ENCODE peak calls at places on chromosome 21, in four cellular contexts. V is ovary, D is PC-3, R is AG10803. N is an unnamed sample.
A peak's percentile ranks its signal among the peaks of the same experiment; 100 is the strongest.

GRCh38 chr21:38054334-38054733 is 138.1 kb upstream of the KCNJ6 start:
- DNase-seq in R (no peak), V (no peak), D (no peak), N (no peak)

GRCh38 chr21:45787371-45787770 is 143.8 kb downstream of the PCBP3 start:
- DNase-seq in V (no peak), D (no peak), R (no peak), N (no peak)

GRCh38 chr21:42781150-42781980 is 98.0 kb downstream of the WDR4 start:
- DNase-seq in V (peak; percentile 68), R (no peak), D (peak; percentile 36), N (peak; percentile 21)

GRCh38 chr21:38139380-38140168 is 117.2 kb upstream of the KCNJ15 start:
- DNase-seq in R (peak; percentile 37), D (peak; percentile 95), V (no peak), N (peak; percentile 97)

GRCh38 chr21:17185685-17186084 is 327.2 kb upstream of the CXADR start:
- DNase-seq in R (no peak), D (no peak), V (no peak), N (no peak)

GRCh38 chr21:37368536-37369279 is 2.1 kb downstream of the DYRK1A start:
- DNase-seq in V (no peak), R (peak; percentile 40), D (peak; percentile 68), N (no peak)

GRCh38 chr21:44255519-44255981 is 6.1 kb downstream of the DNMT3L start:
- DNase-seq in D (no peak), V (no peak), R (peak; percentile 19), N (peak; percentile 16)

GRCh38 chr21:27648560-27648959 is 681.7 kb upstream of the ADAMTS5 start:
- DNase-seq in D (peak; percentile 65), R (peak; percentile 84), V (no peak), N (peak; percentile 88)

GRCh38 chr21:32329776-32330175 is 31.1 kb downstream of the MRAP start:
- DNase-seq in V (no peak), D (peak; percentile 24), R (no peak), N (no peak)

GRCh38 chr21:45327458-45328197 is 39.9 kb upstream of the POFUT2 start:
- DNase-seq in R (no peak), V (peak; percentile 45), D (no peak), N (no peak)

GRCh38 chr21:46424621-46425020 is 34.1 kb upstream of the DIP2A start:
- DNase-seq in V (no peak), D (no peak), R (no peak), N (no peak)

GRCh38 chr21:25582164-25582563 is 25.1 kb downstream of the MRPL39 start:
- DNase-seq in D (no peak), R (no peak), V (no peak), N (no peak)

GRCh38 chr21:45405271-45405818 is 380 bp downstream of the COL18A1 start:
- DNase-seq in V (peak; percentile 84), R (no peak), D (peak; percentile 52), N (peak; percentile 57)

GRCh38 chr21:42424848-42425602 is 21.3 kb downstream of the UBASH3A start:
- DNase-seq in R (no peak), V (no peak), D (no peak), N (no peak)

GRCh38 chr21:39367783-39368182 is 18.9 kb upstream of the HMGN1 start:
- DNase-seq in V (no peak), D (no peak), R (no peak), N (no peak)

GRCh38 chr21:39377444-39378050 is 28.7 kb upstream of the HMGN1 start:
- DNase-seq in R (no peak), V (no peak), D (peak; percentile 60), N (no peak)

GRCh38 chr21:39375446-39375845 is 26.6 kb upstream of the HMGN1 start:
- DNase-seq in R (no peak), D (no peak), V (no peak), N (no peak)

GRCh38 chr21:39374046-39374445 is 25.2 kb upstream of the HMGN1 start:
- DNase-seq in R (no peak), D (no peak), V (no peak), N (no peak)

DNA sequence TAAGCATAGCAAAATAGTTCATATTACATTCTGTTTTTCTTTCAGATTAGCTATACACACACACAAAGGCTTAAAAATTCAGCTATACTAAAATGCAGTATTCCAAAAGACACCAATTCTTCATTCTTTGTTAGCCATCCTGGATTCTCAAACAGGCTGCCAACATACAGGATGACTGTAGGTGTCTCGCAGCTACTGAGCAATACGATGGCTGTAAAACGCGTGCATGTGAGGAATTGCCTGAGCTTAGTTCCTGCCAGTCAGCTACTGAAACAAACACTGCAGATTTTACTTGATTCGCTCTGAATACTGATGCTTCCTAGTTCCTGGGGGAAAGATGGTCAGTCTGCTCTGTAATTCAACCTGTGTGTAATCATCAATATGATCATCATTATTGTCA is 24.7 kb upstream of the HMGN1 start:
- DNase-seq in D (peak; percentile 73), V (no peak), R (peak; percentile 44), N (peak; percentile 53)
- TF ChIP-seq CTCF in D (peak; percentile 67), V (no peak), R (peak; percentile 44), N (peak; percentile 55)

DNA sequence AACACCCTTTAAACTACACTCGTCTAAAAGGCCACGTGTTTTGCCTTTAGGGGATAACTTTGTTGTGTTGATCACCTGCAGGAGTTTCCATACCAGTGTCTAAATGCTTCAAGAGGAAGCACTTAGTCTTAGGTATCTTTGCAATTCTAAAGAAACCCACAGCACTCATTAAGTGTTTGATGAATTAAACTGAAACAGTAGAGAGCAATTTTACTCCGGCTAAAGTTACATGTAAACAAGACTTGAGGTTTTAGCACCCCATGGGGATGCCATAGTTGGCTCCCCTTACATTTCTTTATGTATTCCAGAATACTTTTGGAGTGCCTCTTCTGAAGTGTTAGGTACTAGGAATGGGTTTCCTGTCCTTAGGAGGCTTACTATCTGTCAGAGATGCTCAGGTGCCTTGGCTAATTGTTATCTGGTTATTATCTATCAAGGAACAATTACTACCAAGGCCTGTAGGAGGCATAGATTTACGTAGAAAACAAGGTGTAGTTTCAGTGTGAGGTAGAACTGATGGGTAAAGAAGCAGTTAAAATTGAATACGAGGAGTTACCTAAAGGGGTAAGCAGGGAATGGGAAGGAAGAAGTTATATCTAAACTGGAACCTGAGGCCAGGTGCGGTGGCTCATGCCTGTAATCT is 176.8 kb upstream of the SAMSN1 start:
- DNase-seq in V (no peak), R (no peak), D (no peak), N (no peak)
- TF ChIP-seq CTCF in V (no peak), R (no peak), D (no peak), N (no peak)

GRCh38 chr21:36097427-36098230 is 27.8 kb downstream of the CBR1 start:
- DNase-seq in R (no peak), D (peak; percentile 64), V (no peak), N (peak; percentile 13)

GRCh38 chr21:36093512-36093911 is 23.7 kb downstream of the CBR1 start:
- DNase-seq in R (no peak), D (no peak), V (no peak), N (no peak)

GRCh38 chr21:36099000-36099399 is 29.2 kb downstream of the CBR1 start:
- DNase-seq in V (no peak), R (no peak), D (no peak), N (no peak)

GRCh38 chr21:36092676-36093075 is 22.9 kb downstream of the CBR1 start:
- DNase-seq in D (no peak), V (no peak), R (no peak), N (no peak)

DNA sequence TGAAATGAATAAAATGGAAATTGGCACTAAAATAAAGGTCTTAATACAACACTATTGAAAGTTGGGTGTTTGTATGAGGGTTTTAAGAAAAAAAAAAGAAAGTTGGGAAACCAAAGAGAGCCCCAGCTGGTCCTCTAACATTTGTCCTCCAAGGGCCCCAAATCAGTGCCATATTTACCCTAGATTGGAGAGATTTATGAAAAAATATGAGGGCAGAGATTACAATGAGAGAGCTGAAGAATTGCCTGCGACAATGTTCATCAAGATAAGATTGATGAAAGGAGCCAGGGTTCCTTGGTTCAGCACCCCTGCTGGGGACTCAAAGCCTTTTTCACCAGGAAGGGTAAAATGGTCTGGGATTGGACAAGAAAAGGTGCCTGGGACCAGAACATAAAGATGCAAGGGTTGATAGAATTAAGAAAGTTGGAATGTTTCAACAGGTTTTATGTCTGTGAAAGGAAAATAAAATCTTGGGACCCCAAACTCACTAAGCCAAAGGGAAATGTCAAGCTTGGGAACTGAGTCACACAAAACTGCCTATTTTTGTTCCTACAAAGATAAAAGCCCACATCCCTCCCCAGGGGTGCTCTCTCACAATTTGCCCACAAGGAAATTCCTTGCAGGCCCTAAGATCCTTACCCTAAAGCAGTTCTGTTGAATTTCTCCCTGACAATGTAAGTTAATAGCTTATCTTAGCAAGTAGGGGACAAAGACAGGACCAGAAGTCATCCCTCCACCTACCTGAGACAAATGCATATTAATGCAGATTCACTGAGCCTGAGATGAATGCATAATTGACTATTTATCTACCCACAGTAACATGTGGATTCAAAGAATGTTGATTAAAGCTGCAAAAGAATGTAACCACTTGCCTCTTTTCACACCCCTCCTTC is 26.8 kb downstream of the CBR1 start:
- DNase-seq in R (no peak), V (no peak), D (no peak), N (no peak)
- TF ChIP-seq CTCF in R (no peak), V (no peak), D (no peak), N (no peak)

GRCh38 chr21:34242973-34243372 is 120.8 kb upstream of the KCNE2 start:
- DNase-seq in R (no peak), V (no peak), D (no peak), N (no peak)

GRCh38 chr21:34243562-34243961 is 120.2 kb upstream of the KCNE2 start:
- DNase-seq in R (peak; percentile 13), D (peak; percentile 52), V (no peak), N (peak; percentile 66)
- TF ChIP-seq CTCF in R (peak; percentile 58), D (peak; percentile 67), V (no peak), N (peak; percentile 86)

N was measured in fibroblast of villous mesenchyme.